ENCODE peak calls at places on chromosome 5, in nine cellular contexts. O, M, I, R, V, X, C, A and J are unnamed samples.

GRCh38 chr5:32254987-32255900 is 57.5 kb downstream of the MTMR12 start:
- DNase-seq in C (no peak), V (no peak), O (no peak), M (peak; percentile 29), R (no peak), X (peak; percentile 57), I (no peak), A (no peak), J (no peak)

GRCh38 chr5:132510076-132510475 is 19.5 kb upstream of the IRF1 start:
- DNase-seq in A (no peak), X (peak; percentile 96), R (no peak), O (no peak), I (no peak), V (no peak), C (no peak), M (peak; percentile 88), J (no peak)

GRCh38 chr5:167155387-167156051 is 1135.9 kb upstream of the WWC1 start:
- DNase-seq in I (no peak), O (no peak), V (no peak), X (no peak), C (no peak), R (no peak), M (no peak), A (no peak), J (no peak)

GRCh38 chr5:179115845-179116524 is 55.8 kb downstream of the ZNF354C start:
- DNase-seq in X (no peak), A (peak; percentile 39), V (no peak), R (peak; percentile 77), M (no peak), C (peak; percentile 7), I (no peak), O (no peak), J (peak; percentile 49)

GRCh38 chr5:52685621-52686370 is 101.9 kb upstream of the ITGA1 start:
- DNase-seq in X (no peak), V (no peak), I (no peak), R (no peak), M (no peak), C (no peak), A (no peak), O (no peak), J (no peak)

GRCh38 chr5:179585903-179586511 is 35.7 kb downstream of the RUFY1 start:
- DNase-seq in O (no peak), R (no peak), I (no peak), M (no peak), A (no peak), X (no peak), V (no peak), C (no peak), J (no peak)

GRCh38 chr5:128084228-128085167 is 932 bp downstream of the SLC12A2 start:
- DNase-seq in A (peak; percentile 88), X (no peak), O (peak; percentile 13), M (no peak), V (no peak), R (no peak), C (peak; percentile 26), I (peak; percentile 51), J (peak; percentile 74)

GRCh38 chr5:32021771-32022170 is 152.3 kb downstream of the GOLPH3 start:
- DNase-seq in C (no peak), O (no peak), A (no peak), X (no peak), M (no peak), R (no peak), V (no peak), I (no peak), J (no peak)

GRCh38 chr5:124747770-124748686 is 1.6 kb upstream of the ZNF608 start:
- DNase-seq in I (no peak), A (no peak), C (no peak), R (no peak), M (no peak), X (peak; percentile 60), V (peak; percentile 67), O (no peak), J (no peak)

GRCh38 chr5:1504244-1504595 is 19.5 kb downstream of the LPCAT1 start:
- DNase-seq in O (no peak), A (no peak), M (no peak), I (no peak), R (no peak), C (no peak), X (no peak), V (no peak), J (no peak)

GRCh38 chr5:36900279-36900678 is 23.7 kb downstream of the NIPBL start:
- DNase-seq in R (no peak), C (no peak), A (no peak), X (no peak), I (no peak), M (no peak), O (no peak), V (no peak), J (no peak)

GRCh38 chr5:2326603-2327002 is 424.9 kb downstream of the IRX2 start:
- DNase-seq in V (no peak), X (no peak), M (no peak), I (no peak), A (no peak), R (no peak), O (no peak), C (no peak), J (no peak)

GRCh38 chr5:149638546-149639241 is 57.4 kb downstream of the ARHGEF37 start:
- DNase-seq in R (no peak), C (no peak), X (no peak), O (no peak), V (no peak), I (no peak), M (no peak), A (no peak), J (no peak)

GRCh38 chr5:157563373-157564148 is 12.0 kb downstream of the ADAM19 start:
- DNase-seq in X (peak; percentile 87), V (no peak), R (no peak), C (no peak), M (peak; percentile 94), I (no peak), O (no peak), A (no peak), J (no peak)

GRCh38 chr5:75434107-75434506 is 77.3 kb downstream of the CERT1 start:
- DNase-seq in C (no peak), A (no peak), I (no peak), V (no peak), M (no peak), O (no peak), X (no peak), R (no peak), J (no peak)

GRCh38 chr5:68047035-68047434 is 168.5 kb upstream of the PIK3R1 start:
- DNase-seq in X (peak; percentile 47), I (no peak), O (no peak), M (peak; percentile 69), R (no peak), C (no peak), V (no peak), A (no peak), J (no peak)

DNA sequence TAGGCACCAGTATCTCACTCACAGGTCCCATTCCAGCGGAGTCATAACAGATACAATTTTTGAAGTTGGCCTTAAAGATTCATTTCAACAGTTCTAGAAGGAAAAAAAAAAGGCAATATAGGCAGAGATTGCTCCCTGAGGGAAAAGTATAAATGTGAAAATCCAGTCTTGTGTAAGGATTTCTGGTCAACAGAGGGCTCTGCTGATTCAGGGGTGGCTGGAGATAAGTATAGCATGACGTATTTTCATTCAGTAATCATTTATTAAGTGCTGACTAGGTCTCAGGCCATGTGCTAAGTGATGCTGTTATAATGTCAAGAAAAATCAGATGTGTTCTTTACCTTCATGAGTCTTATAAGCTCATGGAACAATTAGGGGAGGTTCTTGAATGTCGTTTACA is 377.3 kb upstream of the MEF2C start:
- DNase-seq in R (no peak), I (no peak), M (no peak), C (no peak), X (peak; percentile 28), A (no peak), V (no peak), O (no peak), J (no peak)
- TF ChIP-seq CTCF in R (peak; percentile 15), I (no peak), M (no peak), C (no peak), X (no peak), A (peak; percentile 32), V (no peak), O (no peak), J (no peak)

GRCh38 chr5:5985332-5985731 is 393.0 kb downstream of the MED10 start:
- DNase-seq in R (no peak), X (no peak), A (no peak), I (no peak), C (no peak), M (no peak), V (no peak), O (no peak), J (no peak)
- TF ChIP-seq CTCF in R (no peak), X (no peak), A (no peak), I (no peak), C (no peak), M (no peak), V (no peak), O (no peak), J (no peak)

GRCh38 chr5:139419793-139420192 is 15.9 kb upstream of the SPATA24 start:
- DNase-seq in I (no peak), A (no peak), O (no peak), X (no peak), C (no peak), M (no peak), R (no peak), V (no peak), J (no peak)

GRCh38 chr5:139418804-139419203 is 14.9 kb upstream of the SPATA24 start:
- DNase-seq in I (no peak), R (no peak), O (no peak), C (no peak), A (no peak), X (no peak), V (no peak), M (no peak), J (no peak)

GRCh38 chr5:139419226-139419625 is 15.3 kb upstream of the SPATA24 start:
- DNase-seq in O (no peak), C (no peak), X (no peak), R (no peak), V (no peak), I (no peak), M (no peak), A (no peak), J (no peak)

GRCh38 chr5:139425497-139425896 is 13.8 kb downstream of the DNAJC18 start:
- DNase-seq in R (no peak), M (no peak), A (no peak), C (no peak), X (no peak), I (no peak), O (no peak), V (no peak), J (no peak)

GRCh38 chr5:139422307-139422893 is 16.9 kb downstream of the DNAJC18 start:
- DNase-seq in M (peak; percentile 78), I (peak; percentile 34), V (no peak), A (no peak), R (no peak), X (peak; percentile 80), O (no peak), C (no peak), J (no peak)
- TF ChIP-seq CTCF in M (peak; percentile 86), I (peak; percentile 88), V (peak; percentile 94), A (peak; percentile 96), R (peak; percentile 94), X (peak; percentile 93), O (peak; percentile 78), C (peak; percentile 82), J (peak; percentile 91)

GRCh38 chr5:9295466-9295801 is 250.4 kb downstream of the SEMA5A start:
- DNase-seq in R (no peak), A (no peak), X (no peak), V (no peak), I (no peak), M (no peak), O (no peak), C (no peak), J (no peak)
- TF ChIP-seq CTCF in R (no peak), A (no peak), X (no peak), V (no peak), I (no peak), M (no peak), O (no peak), C (no peak), J (no peak)